ENCODE peak calls at places on chromosomes 1 and 21, in seven cellular contexts. L is AG08396; U is ovary; T is T-cell; X is stimulated activated CD8-positive, alpha-beta memory T cell treated with anti-CD3 and anti-CD28 coated beads, Interleukin-4, amount 100 ng/mL, for 24 hours; N is epithelial cell of esophagus; B is sigmoid colon. Z is an unnamed sample.

GRCh38 chr1:9260086-9260766 is 25.7 kb downstream of the H6PD start:
- DNase-seq in L (no peak), U (no peak), T (no peak), X (no peak), N (no peak), B (no peak), Z (no peak)

GRCh38 chr1:116909511-116910378 is at the start of gene PTGFRN:
- DNase-seq in L (peak; percentile 64), U (peak; percentile 89), T (peak; percentile 8), X (no peak), N (peak; percentile 85), B (peak; percentile 89), Z (no peak)

GRCh38 chr1:113887392-113887767 is at the start of gene BCL2L15:
- DNase-seq in L (no peak), U (no peak), T (no peak), X (no peak), N (no peak), B (no peak), Z (no peak)

GRCh38 chr1:116808476-116809180 is 54.4 kb downstream of the CD2 start:
- DNase-seq in L (no peak), U (no peak), T (no peak), X (no peak), N (peak; percentile 96), B (no peak), Z (peak; percentile 82)

GRCh38 chr1:60823151-60823550 is 259.2 kb upstream of the NFIA start:
- DNase-seq in L (no peak), U (no peak), T (no peak), X (no peak), N (no peak), B (no peak), Z (no peak)

GRCh38 chr1:208975456-208975855 is 608.1 kb upstream of the CAMK1G start:
- DNase-seq in L (no peak), U (no peak), T (no peak), X (no peak), N (no peak), B (no peak), Z (no peak)

GRCh38 chr1:5779608-5780323 is 212.5 kb downstream of the NPHP4 start:
- DNase-seq in L (no peak), U (no peak), T (no peak), X (no peak), N (peak; percentile 6), B (no peak), Z (no peak)

GRCh38 chr1:101002551-101002950 is 23.0 kb downstream of the DPH5 start:
- DNase-seq in L (no peak), U (no peak), T (no peak), X (no peak), N (peak; percentile 77), B (no peak), Z (no peak)

GRCh38 chr1:109621402-109622101 is 1.9 kb downstream of the AMPD2 start:
- DNase-seq in L (peak; percentile 55), U (no peak), T (no peak), X (no peak), N (no peak), B (no peak), Z (no peak)

GRCh38 chr1:17579951-17580939 is 40.7 kb downstream of the ARHGEF10L start:
- DNase-seq in L (no peak), U (no peak), T (no peak), X (no peak), N (no peak), B (no peak), Z (no peak)

GRCh38 chr1:150550222-150551048 is 1.2 kb downstream of the ADAMTSL4 start:
- DNase-seq in L (no peak), U (peak; percentile 75), T (no peak), X (no peak), N (no peak), B (peak; percentile 89), Z (no peak)

GRCh38 chr1:7300893-7301292 is 470.2 kb upstream of the VAMP3 start:
- DNase-seq in L (peak; percentile 77), U (no peak), T (no peak), X (no peak), N (peak; percentile 73), B (no peak), Z (no peak)

GRCh38 chr1:231215676-231216385 is 25.2 kb upstream of the GNPAT start:
- DNase-seq in L (no peak), U (no peak), T (no peak), X (no peak), N (no peak), B (no peak), Z (no peak)

GRCh38 chr1:171610385-171610784 is 11.7 kb upstream of the MYOCOS start:
- DNase-seq in L (no peak), U (no peak), T (no peak), X (no peak), N (peak; percentile 24), B (no peak), Z (no peak)

GRCh38 chr1:116172666-116173065 is 61.5 kb downstream of the MAB21L3 start:
- DNase-seq in L (no peak), U (no peak), T (no peak), X (no peak), N (no peak), B (no peak), Z (no peak)

GRCh38 chr1:109500886-109501285 is 7.0 kb downstream of the CYB561D1 start:
- DNase-seq in L (peak; percentile 73), U (no peak), T (no peak), X (no peak), N (no peak), B (no peak), Z (no peak)

GRCh38 chr1:223153177-223154119 is 10.4 kb upstream of the TLR5 start:
- DNase-seq in L (no peak), U (no peak), T (no peak), X (no peak), N (no peak), B (peak; percentile 9), Z (no peak)

GRCh38 chr1:9842073-9842711 is 18.4 kb upstream of the CLSTN1 start:
- DNase-seq in L (no peak), U (no peak), T (no peak), X (no peak), N (no peak), B (no peak), Z (no peak)

GRCh38 chr1:161941726-161942125 is 81.9 kb downstream of the OLFML2B start:
- DNase-seq in L (no peak), U (no peak), T (no peak), X (no peak), N (no peak), B (no peak), Z (no peak)

GRCh38 chr1:41592451-41593125 is 108.1 kb upstream of the EDN2 start:
- DNase-seq in L (no peak), U (no peak), T (no peak), X (no peak), N (no peak), B (no peak), Z (no peak)

GRCh38 chr1:212415107-212415841 is 588 bp upstream of the PACC1 start:
- DNase-seq in L (no peak), U (no peak), T (no peak), X (no peak), N (no peak), B (no peak), Z (no peak)

GRCh38 chr1:234970731-234971476 is 157.7 kb downstream of the TOMM20 start:
- DNase-seq in L (peak; percentile 85), U (peak; percentile 90), T (no peak), X (no peak), N (peak; percentile 61), B (peak; percentile 95), Z (no peak)

GRCh38 chr1:87926131-87926828 is 597.6 kb downstream of the LMO4 start:
- DNase-seq in L (no peak), U (no peak), T (no peak), X (no peak), N (peak; percentile 19), B (no peak), Z (no peak)

GRCh38 chr1:46244656-46245371 is 2.7 kb upstream of the RAD54L start:
- DNase-seq in L (peak; percentile 63), U (no peak), T (no peak), X (no peak), N (peak; percentile 33), B (no peak), Z (no peak)

GRCh38 chr1:165257969-165258459 is 98.5 kb downstream of the LMX1A start:
- DNase-seq in L (peak; percentile 55), U (no peak), T (no peak), X (no peak), N (peak; percentile 78), B (peak; percentile 69), Z (peak; percentile 24)

GRCh38 chr1:25106352-25106751 is 126.0 kb downstream of the SYF2 start:
- DNase-seq in L (no peak), U (no peak), T (no peak), X (no peak), N (no peak), B (no peak), Z (no peak)

GRCh38 chr1:94325379-94326302 is 88.3 kb upstream of the ARHGAP29 start:
- DNase-seq in L (peak; percentile 78), U (no peak), T (no peak), X (no peak), N (peak; percentile 98), B (no peak), Z (no peak)

GRCh38 chr1:16605213-16605525 is 8.2 kb downstream of the NBPF1 start:
- DNase-seq in L (no peak), U (no peak), T (no peak), X (no peak), N (no peak), B (no peak), Z (no peak)

GRCh38 chr1:228430243-228430642 is 13.6 kb upstream of the TRIM17 start:
- DNase-seq in L (no peak), U (no peak), T (no peak), X (no peak), N (peak; percentile 78), B (peak; percentile 54), Z (no peak)

GRCh38 chr1:111738436-111739221 is 566 bp downstream of the INKA2 start:
- DNase-seq in L (peak; percentile 56), U (peak; percentile 83), T (peak; percentile 24), X (peak; percentile 33), N (peak; percentile 93), B (peak; percentile 90), Z (peak; percentile 40)

GRCh38 chr1:43388021-43388575 is 1.5 kb downstream of the MED8 start:
- DNase-seq in L (no peak), U (no peak), T (no peak), X (no peak), N (peak; percentile 93), B (no peak), Z (no peak)

GRCh38 chr21:29133796-29134195 is 3.4 kb downstream of the MAP3K7CL start:
- DNase-seq in L (no peak), U (no peak), T (no peak), X (no peak), N (no peak), B (no peak), Z (no peak)

GRCh38 chr1:150976879-150977694 is 2.5 kb upstream of the CERS2 start:
- DNase-seq in L (peak; percentile 51), U (peak; percentile 55), T (peak; percentile 60), X (peak; percentile 59), N (peak; percentile 77), B (peak; percentile 92), Z (peak; percentile 61)

GRCh38 chr1:152941037-152941700 is 5.8 kb upstream of the SPRR5 start:
- DNase-seq in L (no peak), U (no peak), T (no peak), X (no peak), N (peak; percentile 97), B (no peak), Z (no peak)

GRCh38 chr1:181669209-181669608 is 185.9 kb downstream of the CACNA1E start:
- DNase-seq in L (no peak), U (no peak), T (no peak), X (no peak), N (peak; percentile 48), B (no peak), Z (no peak)

GRCh38 chr1:3226191-3226590 is 157.2 kb downstream of the PRDM16 start:
- DNase-seq in L (no peak), U (no peak), T (no peak), X (no peak), N (no peak), B (no peak), Z (no peak)

GRCh38 chr1:89842547-89843278 is 21.9 kb downstream of the LRRC8D start:
- DNase-seq in L (peak; percentile 51), U (no peak), T (no peak), X (no peak), N (peak; percentile 22), B (no peak), Z (no peak)

GRCh38 chr1:241716915-241717651 is 65.0 kb downstream of the WDR64 start:
- DNase-seq in L (no peak), U (no peak), T (no peak), X (no peak), N (peak; percentile 45), B (no peak), Z (no peak)